ENCODE peak calls at places on chromosomes 12 and 14, in nine cellular contexts. One of them, this sample, is unnamed.

GRCh38 chr12:52867636-52868035 is 18.8 kb upstream of the KRT78 start:
- DNase-seq in HS-27A: no peak
- DNase-seq in fibroblast of mammary gland: no peak
- DNase-seq in caudate nucleus: peak; percentile 38
- DNase-seq in Calu3: peak; percentile 65
- DNase-seq in Right ventricle myocardium superior: peak; percentile 84
- DNase-seq in NCI-H1417: no peak
- DNase-seq in stimulated activated effector memory CD8-positive, alpha-beta T cell treated with anti-CD3 and anti-CD28 coated beads, Interleukin-12 subunit alpha, Interleukin-12 subunit beta, amount 100 ng/mL, for 72 hours: no peak
- DNase-seq in GM19239: no peak
- DNase-seq in this sample: no peak

GRCh38 chr14:58469309-58469708 is 41.8 kb downstream of the KIAA0586 start:
- DNase-seq in HS-27A: no peak
- DNase-seq in fibroblast of mammary gland: no peak
- DNase-seq in caudate nucleus: no peak
- DNase-seq in Calu3: no peak
- DNase-seq in Right ventricle myocardium superior: no peak
- DNase-seq in NCI-H1417: no peak
- DNase-seq in stimulated activated effector memory CD8-positive, alpha-beta T cell treated with anti-CD3 and anti-CD28 coated beads, Interleukin-12 subunit alpha, Interleukin-12 subunit beta, amount 100 ng/mL, for 72 hours: no peak
- DNase-seq in GM19239: no peak
- DNase-seq in this sample: no peak

GRCh38 chr12:48883305-48884171 is 17.9 kb upstream of the RND1 start:
- DNase-seq in HS-27A: no peak
- DNase-seq in fibroblast of mammary gland: no peak
- DNase-seq in caudate nucleus: no peak
- DNase-seq in Calu3: peak; percentile 21
- DNase-seq in Right ventricle myocardium superior: no peak
- DNase-seq in NCI-H1417: peak; percentile 74
- DNase-seq in stimulated activated effector memory CD8-positive, alpha-beta T cell treated with anti-CD3 and anti-CD28 coated beads, Interleukin-12 subunit alpha, Interleukin-12 subunit beta, amount 100 ng/mL, for 72 hours: no peak
- DNase-seq in GM19239: no peak
- DNase-seq in this sample: no peak

GRCh38 chr14:104178279-104178678 is 39.9 kb downstream of the KIF26A start:
- DNase-seq in HS-27A: no peak
- DNase-seq in fibroblast of mammary gland: no peak
- DNase-seq in caudate nucleus: no peak
- DNase-seq in Calu3: no peak
- DNase-seq in Right ventricle myocardium superior: peak; percentile 76
- DNase-seq in NCI-H1417: no peak
- DNase-seq in stimulated activated effector memory CD8-positive, alpha-beta T cell treated with anti-CD3 and anti-CD28 coated beads, Interleukin-12 subunit alpha, Interleukin-12 subunit beta, amount 100 ng/mL, for 72 hours: no peak
- DNase-seq in GM19239: no peak
- DNase-seq in this sample: no peak

GRCh38 chr14:105260826-105261438 is 12.6 kb downstream of the BTBD6 start:
- DNase-seq in HS-27A: no peak
- DNase-seq in fibroblast of mammary gland: no peak
- DNase-seq in caudate nucleus: no peak
- DNase-seq in Calu3: no peak
- DNase-seq in Right ventricle myocardium superior: no peak
- DNase-seq in NCI-H1417: peak; percentile 58
- DNase-seq in stimulated activated effector memory CD8-positive, alpha-beta T cell treated with anti-CD3 and anti-CD28 coated beads, Interleukin-12 subunit alpha, Interleukin-12 subunit beta, amount 100 ng/mL, for 72 hours: no peak
- DNase-seq in GM19239: no peak
- DNase-seq in this sample: no peak

GRCh38 chr14:31405599-31406251 is 14.6 kb downstream of the HEATR5A start:
- DNase-seq in HS-27A: no peak
- DNase-seq in fibroblast of mammary gland: no peak
- DNase-seq in caudate nucleus: no peak
- DNase-seq in Calu3: no peak
- DNase-seq in Right ventricle myocardium superior: no peak
- DNase-seq in NCI-H1417: no peak
- DNase-seq in stimulated activated effector memory CD8-positive, alpha-beta T cell treated with anti-CD3 and anti-CD28 coated beads, Interleukin-12 subunit alpha, Interleukin-12 subunit beta, amount 100 ng/mL, for 72 hours: no peak
- DNase-seq in GM19239: no peak
- DNase-seq in this sample: no peak

GRCh38 chr12:91178139-91178561 is 4.5 kb downstream of the DCN start:
- DNase-seq in HS-27A: no peak
- DNase-seq in fibroblast of mammary gland: peak; percentile 69
- DNase-seq in caudate nucleus: no peak
- DNase-seq in Calu3: no peak
- DNase-seq in Right ventricle myocardium superior: no peak
- DNase-seq in NCI-H1417: peak; percentile 32
- DNase-seq in stimulated activated effector memory CD8-positive, alpha-beta T cell treated with anti-CD3 and anti-CD28 coated beads, Interleukin-12 subunit alpha, Interleukin-12 subunit beta, amount 100 ng/mL, for 72 hours: no peak
- DNase-seq in GM19239: no peak
- DNase-seq in this sample: peak; percentile 58

GRCh38 chr12:119829439-119829838 is 47.7 kb downstream of the CIT start:
- DNase-seq in HS-27A: no peak
- DNase-seq in fibroblast of mammary gland: no peak
- DNase-seq in caudate nucleus: no peak
- DNase-seq in Calu3: no peak
- DNase-seq in Right ventricle myocardium superior: no peak
- DNase-seq in NCI-H1417: no peak
- DNase-seq in stimulated activated effector memory CD8-positive, alpha-beta T cell treated with anti-CD3 and anti-CD28 coated beads, Interleukin-12 subunit alpha, Interleukin-12 subunit beta, amount 100 ng/mL, for 72 hours: no peak
- DNase-seq in GM19239: no peak
- DNase-seq in this sample: no peak

GRCh38 chr12:132471011-132471857 is 18.7 kb upstream of the FBRSL1 start:
- DNase-seq in HS-27A: no peak
- DNase-seq in fibroblast of mammary gland: no peak
- DNase-seq in caudate nucleus: no peak
- DNase-seq in Calu3: peak; percentile 50
- DNase-seq in Right ventricle myocardium superior: peak; percentile 44
- DNase-seq in NCI-H1417: peak; percentile 16
- DNase-seq in stimulated activated effector memory CD8-positive, alpha-beta T cell treated with anti-CD3 and anti-CD28 coated beads, Interleukin-12 subunit alpha, Interleukin-12 subunit beta, amount 100 ng/mL, for 72 hours: no peak
- DNase-seq in GM19239: no peak
- DNase-seq in this sample: no peak